ENCODE peak calls at places on chromosomes 4 and X, in four cellular contexts. S is SK-N-SH, R is A673, J is upper lobe of right lung. A is an unnamed sample.

GRCh38 chr4:159460408-159460807 is 357.5 kb downstream of the RAPGEF2 start:
- DNase-seq in S (no peak), R (no peak), J (no peak), A (no peak)

GRCh38 chr4:81366786-81367185 is 104.9 kb downstream of the RASGEF1B start:
- DNase-seq in S (no peak), R (no peak), J (no peak), A (no peak)

GRCh38 chrX:19372170-19373033 is 28.7 kb downstream of the PDHA1 start:
- DNase-seq in S (peak; percentile 79), R (peak; percentile 81), J (peak; percentile 75), A (peak; percentile 91)

GRCh38 chrX:153903238-153903980 is 1.1 kb upstream of the AVPR2 start:
- DNase-seq in S (peak; percentile 54), R (no peak), J (no peak), A (no peak)

GRCh38 chr4:80201326-80202151 is 4.2 kb downstream of the PRDM8 start:
- DNase-seq in S (no peak), R (peak; percentile 26), J (no peak), A (no peak)

GRCh38 chr4:1410491-1411325 is 4.5 kb upstream of the NKX1-1 start:
- DNase-seq in S (peak; percentile 48), R (peak; percentile 76), J (peak; percentile 71), A (peak; percentile 91)

GRCh38 chr4:179748837-179749236 is 2306.6 kb upstream of the AGA start:
- DNase-seq in S (no peak), R (no peak), J (no peak), A (no peak)

GRCh38 chr4:67122029-67122428 is 423.3 kb downstream of the CENPC start:
- DNase-seq in S (no peak), R (peak; percentile 11), J (no peak), A (peak; percentile 52)

GRCh38 chr4:68630371-68630770 is 40.1 kb downstream of the UGT2B15 start:
- DNase-seq in S (no peak), R (no peak), J (no peak), A (no peak)

GRCh38 chr4:173448103-173448502 is 49.2 kb upstream of the SCRG1 start:
- DNase-seq in S (peak; percentile 47), R (peak; percentile 47), J (no peak), A (no peak)

GRCh38 chr4:183722738-183723560 is 63.9 kb downstream of the TRAPPC11 start:
- DNase-seq in S (peak; percentile 85), R (peak; percentile 27), J (peak; percentile 84), A (peak; percentile 56)

GRCh38 chr4:118400362-118400761 is 47.6 kb upstream of the PRSS12 start:
- DNase-seq in S (no peak), R (no peak), J (no peak), A (peak; percentile 16)

GRCh38 chrX:20418379-20418778 is 151.7 kb upstream of the RPS6KA3 start:
- DNase-seq in S (no peak), R (peak; percentile 10), J (no peak), A (no peak)

GRCh38 chr4:73883306-73883705 is 14.1 kb downstream of the CXCL1 start:
- DNase-seq in S (no peak), R (peak; percentile 57), J (no peak), A (no peak)

GRCh38 chr4:160364217-160364616 is 1261.3 kb downstream of the RAPGEF2 start:
- DNase-seq in S (no peak), R (no peak), J (no peak), A (no peak)

GRCh38 chr4:146329042-146329716 is 114.8 kb downstream of the REELD1 start:
- DNase-seq in S (no peak), R (peak; percentile 68), J (no peak), A (no peak)

DNA sequence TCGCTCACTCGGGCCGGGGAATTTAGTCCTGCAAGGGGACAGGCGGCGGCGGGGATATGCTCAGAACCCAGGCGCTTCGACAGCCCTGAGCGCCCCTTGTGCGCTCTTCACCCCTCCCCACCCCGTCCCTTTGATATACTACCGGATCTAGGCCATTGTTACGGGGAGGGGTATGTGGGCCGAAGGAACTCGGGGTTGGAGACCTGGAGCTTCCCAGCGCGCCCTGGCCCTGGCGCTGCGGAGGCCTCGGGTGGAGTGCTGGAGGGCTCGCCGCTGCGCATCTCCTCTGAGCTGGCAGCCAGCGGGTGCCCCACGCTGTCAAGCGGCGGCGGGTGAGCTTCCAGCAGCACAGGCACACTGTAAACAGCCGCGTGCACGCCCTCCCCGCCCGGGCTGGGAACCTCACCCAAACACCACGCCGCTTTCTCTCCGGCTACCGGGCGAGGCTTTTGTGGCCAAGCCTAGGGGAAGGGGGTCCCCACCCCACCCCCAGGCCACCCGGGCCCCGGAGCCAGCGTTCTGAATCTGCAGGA is 54.5 kb upstream of the BCOR start:
- DNase-seq in S (peak; percentile 64), R (peak; percentile 65), J (peak; percentile 74), A (no peak)
- H3K27me3 ChIP-seq in S (peaks cover 38% of the 10 kb centered on the region), R (no peaks in the 10 kb centered on the region), J (no peaks in the 10 kb centered on the region), A (no peaks in the 10 kb centered on the region)

GRCh38 chr4:102531441-102531840 is 30.3 kb downstream of the NFKB1 start:
- DNase-seq in S (no peak), R (peak; percentile 23), J (no peak), A (no peak)
- H3K36me3 ChIP-seq in S (peaks cover 16% of the 10 kb centered on the region), R (no peaks in the 10 kb centered on the region), J (peaks cover 10% of the 10 kb centered on the region), A (no peaks in the 10 kb centered on the region)

GRCh38 chrX:118507766-118508165 is 12.2 kb downstream of the DOCK11 start:
- DNase-seq in S (no peak), R (no peak), J (no peak), A (no peak)

GRCh38 chrX:118510076-118510475 is 14.5 kb downstream of the DOCK11 start:
- DNase-seq in S (no peak), R (no peak), J (no peak), A (no peak)

GRCh38 chrX:118508690-118509089 is 13.1 kb downstream of the DOCK11 start:
- DNase-seq in S (no peak), R (no peak), J (no peak), A (no peak)

GRCh38 chrX:118503260-118504041 is 7.8 kb downstream of the DOCK11 start:
- DNase-seq in S (no peak), R (no peak), J (no peak), A (no peak)

GRCh38 chrX:118508221-118508620 is 12.6 kb downstream of the DOCK11 start:
- DNase-seq in S (no peak), R (no peak), J (no peak), A (no peak)
- H3K4me1 ChIP-seq in S (no peaks in the 10 kb centered on the region), R (no peaks in the 10 kb centered on the region), J (no peaks in the 10 kb centered on the region), A (no peaks in the 10 kb centered on the region)

GRCh38 chr4:152089564-152089963 is 328.8 kb upstream of the GATB start:
- DNase-seq in S (no peak), R (no peak), J (no peak), A (no peak)

GRCh38 chr4:152081024-152081423 is 320.2 kb upstream of the GATB start:
- DNase-seq in S (no peak), R (no peak), J (no peak), A (no peak)

GRCh38 chr4:152087335-152087734 is 326.5 kb upstream of the GATB start:
- DNase-seq in S (no peak), R (no peak), J (no peak), A (no peak)

GRCh38 chr4:152083348-152083747 is 322.5 kb upstream of the GATB start:
- DNase-seq in S (no peak), R (no peak), J (no peak), A (no peak)

DNA sequence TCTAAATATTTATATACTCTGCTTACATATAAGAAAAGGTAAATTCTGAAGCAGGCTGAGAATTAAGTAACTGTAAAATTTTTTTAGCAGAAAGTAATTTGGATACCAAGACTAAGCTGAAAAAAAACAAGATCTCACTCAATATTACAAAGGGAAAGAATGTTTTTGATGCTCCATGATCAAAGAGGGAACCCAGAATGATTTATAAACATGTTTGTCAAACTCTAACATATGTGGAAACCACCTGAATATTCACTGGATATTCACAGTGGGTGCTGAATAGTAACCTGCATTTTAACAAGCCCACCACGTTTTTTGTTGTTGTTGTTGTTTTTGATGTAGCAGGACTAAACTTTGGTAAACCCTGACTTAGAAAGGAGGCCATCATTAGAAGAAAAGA is 324.9 kb upstream of the GATB start:
- DNase-seq in S (no peak), R (no peak), J (no peak), A (no peak)
- H3K27me3 ChIP-seq in S (no peaks in the 10 kb centered on the region), R (no peaks in the 10 kb centered on the region), J (no peaks in the 10 kb centered on the region), A (no peaks in the 10 kb centered on the region)

DNA sequence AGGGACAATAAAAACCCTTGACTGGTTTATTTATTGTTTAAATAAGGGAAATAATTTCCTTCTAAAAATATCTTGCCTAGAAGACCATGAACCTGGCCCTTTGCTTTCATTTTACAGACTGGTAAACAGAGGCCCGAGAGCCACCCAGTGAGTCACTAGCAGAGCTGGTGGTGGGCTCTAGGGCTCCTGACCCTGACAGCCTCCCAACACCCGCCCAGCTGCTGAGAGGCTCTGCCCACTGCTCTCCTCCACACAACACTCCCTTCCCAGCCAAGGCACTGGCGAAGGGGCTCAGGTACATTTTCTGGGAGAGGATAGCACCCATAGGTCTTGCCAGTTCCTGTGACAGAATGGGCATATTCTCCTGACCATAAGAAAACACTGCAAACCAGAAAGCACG is 18.1 kb upstream of the PPEF2 start:
- DNase-seq in S (no peak), R (no peak), J (no peak), A (no peak)
- H3K36me3 ChIP-seq in S (peaks cover 7% of the 10 kb centered on the region), R (no peaks in the 10 kb centered on the region), J (peaks cover 17% of the 10 kb centered on the region), A (peaks cover 35% of the 10 kb centered on the region)